ENCODE peak calls at places on chromosomes 7 and 10, in seven cellular contexts. U is hippocampal formation; F is stimulated activated CD8-positive, alpha-beta memory T cell treated with anti-CD3 and anti-CD28 coated beads, Interleukin-4, amount 100 ng/mL, for 4 hours; B is dermis microvascular lymphatic vessel endothelial cell; R is fibroblast of gingiva; K is HuH-7; N is germinal center. G is an unnamed sample.

GRCh38 chr10:49272251-49273081 is 26.5 kb upstream of the C10orf71 start:
- DNase-seq in B (no peak), K (no peak), R (peak), N (no peak), U (no peak), F (no peak), G (no peak)

GRCh38 chr7:157268540-157268939 is 68.3 kb upstream of the DNAJB6 start:
- DNase-seq in K (no peak), U (no peak), F (no peak), B (no peak), R (no peak), N (no peak), G (no peak)

GRCh38 chr10:110410329-110411046 is 87.2 kb upstream of the DUSP5 start:
- DNase-seq in U (no peak), B (peak), N (no peak), F (no peak), R (peak), K (no peak), G (no peak)

GRCh38 chr10:95242581-95243317 is 48.1 kb downstream of the PDLIM1 start:
- DNase-seq in N (peak), B (peak), R (peak), K (peak), U (peak), F (no peak), G (peak)

GRCh38 chr7:16702433-16702832 is 51.1 kb upstream of the TSPAN13 start:
- DNase-seq in R (no peak), N (no peak), B (no peak), U (no peak), K (no peak), F (no peak), G (no peak)

GRCh38 chr10:70940834-70941568 is 52.6 kb upstream of the PCBD1 start:
- DNase-seq in U (no peak), R (no peak), N (no peak), B (no peak), F (no peak), K (no peak), G (no peak)

GRCh38 chr10:69394020-69394419 is 22.7 kb downstream of the TACR2 start:
- DNase-seq in R (no peak), N (no peak), U (no peak), K (no peak), B (no peak), F (no peak), G (no peak)

GRCh38 chr7:22935269-22935668 is 78.7 kb downstream of the HYCC1 start:
- DNase-seq in F (no peak), R (no peak), N (no peak), K (no peak), U (no peak), B (no peak), G (no peak)

GRCh38 chr7:130875265-130875741 is 141.3 kb upstream of the KLF14 start:
- DNase-seq in R (no peak), B (peak), N (peak), F (no peak), K (peak), U (no peak), G (peak)

GRCh38 chr7:120843121-120843520 is 14.8 kb downstream of the TSPAN12 start:
- DNase-seq in U (no peak), B (no peak), K (no peak), N (no peak), R (no peak), F (no peak), G (no peak)

GRCh38 chr10:102230264-102230860 is 4.3 kb downstream of the ELOVL3 start:
- DNase-seq in F (no peak), U (no peak), B (peak), K (peak), N (peak), R (peak), G (no peak)

GRCh38 chr10:132444877-132445351 is 47.9 kb downstream of the PWWP2B start:
- DNase-seq in F (no peak), R (no peak), N (no peak), U (no peak), B (no peak), K (no peak), G (no peak)

GRCh38 chr10:74704629-74705360 is 121.6 kb upstream of the KAT6B start:
- DNase-seq in F (no peak), K (peak), B (no peak), R (peak), N (no peak), U (no peak), G (no peak)

GRCh38 chr7:20330176-20330796 is 414 bp upstream of the ITGB8 start:
- DNase-seq in R (peak), U (peak), F (no peak), K (peak), N (peak), B (peak), G (peak)

GRCh38 chr7:43660141-43660540 is 69.2 kb downstream of the COA1 start:
- DNase-seq in F (no peak), B (no peak), N (no peak), R (no peak), U (no peak), K (no peak), G (no peak)

GRCh38 chr7:129433823-129434171 is 435 bp upstream of the STRIP2 start:
- DNase-seq in U (no peak), R (no peak), B (peak), K (peak), N (peak), F (no peak), G (no peak)

GRCh38 chr7:38932509-38933168 is 23.6 kb upstream of the VPS41 start:
- DNase-seq in F (no peak), U (peak), B (peak), K (peak), R (peak), N (peak), G (peak)

GRCh38 chr10:89478739-89479116 is 56.7 kb downstream of the SLC16A12 start:
- DNase-seq in R (peak), B (no peak), N (no peak), U (no peak), K (no peak), F (no peak), G (no peak)

GRCh38 chr10:100912013-100912608 is 652 bp upstream of the SLF2 start:
- DNase-seq in N (no peak), F (no peak), K (no peak), U (no peak), B (peak), R (no peak), G (no peak)

GRCh38 chr10:132574783-132575319 is 37.3 kb downstream of the INPP5A start:
- DNase-seq in N (no peak), B (no peak), U (no peak), R (no peak), F (no peak), K (no peak), G (no peak)

GRCh38 chr10:536371-536925 is 153.0 kb downstream of the DIP2C start:
- DNase-seq in B (no peak), R (no peak), N (no peak), K (no peak), F (no peak), U (no peak), G (no peak)

GRCh38 chr10:128095023-128095752 is 31.0 kb downstream of the MKI67 start:
- DNase-seq in U (no peak), B (no peak), N (peak), K (no peak), F (no peak), R (no peak), G (no peak)

GRCh38 chr10:27661511-27662286 is 83.9 kb downstream of the MKX start:
- DNase-seq in R (peak), U (no peak), F (no peak), K (no peak), N (no peak), B (no peak), G (no peak)